ENCODE peak calls at places on chromosomes 1 and 21, in six cellular contexts. R is transverse colon, Y is hypothalamus, T is right lobe of liver, O is DMS79 treated with DMSO at 0.1 percent for 48 hours, A is HTR-8/SVneo. N is an unnamed sample.

GRCh38 chr1:10814954-10815862 is 18.8 kb upstream of the CASZ1 start:
- DNase-seq in O (no peak), R (peak; percentile 29), A (no peak), T (no peak), Y (no peak), N (no peak)

GRCh38 chr1:110433803-110434202 is 17.1 kb upstream of the PROK1 start:
- DNase-seq in R (no peak), Y (peak; percentile 38), O (no peak), T (peak; percentile 82), A (peak; percentile 48), N (peak; percentile 54)

GRCh38 chr1:201503397-201504176 is 3.3 kb downstream of the CSRP1 start:
- DNase-seq in Y (no peak), O (no peak), A (peak; percentile 83), T (no peak), R (peak; percentile 47), N (peak; percentile 93)

GRCh38 chr1:116352349-116352813 is 20.7 kb upstream of the ATP1A1 start:
- DNase-seq in T (no peak), Y (no peak), R (no peak), A (no peak), O (no peak), N (no peak)

GRCh38 chr1:179883739-179884138 is 1.7 kb downstream of the TOR1AIP1 start:
- DNase-seq in R (no peak), Y (no peak), T (no peak), O (peak; percentile 18), A (no peak), N (no peak)

GRCh38 chr21:38171723-38172344 is 85.0 kb upstream of the KCNJ15 start:
- DNase-seq in T (no peak), A (peak; percentile 68), Y (no peak), O (no peak), R (no peak), N (peak; percentile 41)

GRCh38 chr1:184162266-184162665 is 110.7 kb downstream of the TSEN15 start:
- DNase-seq in A (no peak), O (no peak), R (no peak), T (no peak), Y (no peak), N (no peak)

GRCh38 chr1:153742411-153743142 is 14.7 kb downstream of the INTS3 start:
- DNase-seq in A (no peak), O (no peak), Y (no peak), T (peak; percentile 57), R (no peak), N (peak; percentile 39)

GRCh38 chr1:190207733-190208132 is 269.9 kb downstream of the BRINP3 start:
- DNase-seq in R (no peak), Y (no peak), O (no peak), T (no peak), A (no peak), N (no peak)

GRCh38 chr1:205343431-205344009 is 13.2 kb downstream of the KLHDC8A start:
- DNase-seq in A (no peak), Y (no peak), O (no peak), T (no peak), R (no peak), N (peak; percentile 69)

GRCh38 chr1:200894712-200895447 is at the start of gene INAVA:
- DNase-seq in O (no peak), Y (no peak), R (peak; percentile 88), T (no peak), A (no peak), N (peak; percentile 54)

GRCh38 chr1:231628207-231628876 is 1.8 kb downstream of the DISC1 start:
- DNase-seq in A (no peak), O (no peak), T (no peak), Y (no peak), R (no peak), N (no peak)

GRCh38 chr1:244053831-244054230 is 2.7 kb downstream of the ZBTB18 start:
- DNase-seq in R (no peak), A (no peak), T (no peak), O (no peak), Y (peak; percentile 30), N (no peak)

GRCh38 chr1:100847481-100847880 is 47.2 kb downstream of the EXTL2 start:
- DNase-seq in A (no peak), R (no peak), O (no peak), T (no peak), Y (no peak), N (no peak)

GRCh38 chr1:89525169-89525855 is 683 bp downstream of the LRRC8B start:
- DNase-seq in Y (no peak), R (no peak), T (peak; percentile 68), A (no peak), O (peak; percentile 82), N (peak; percentile 41)

GRCh38 chr1:219582310-219582709 is 30.6 kb downstream of the ZC3H11B start:
- DNase-seq in R (no peak), Y (no peak), A (no peak), O (no peak), T (no peak), N (no peak)

GRCh38 chr1:117607471-117607870 is 1.6 kb downstream of the TENT5C start:
- DNase-seq in O (peak; percentile 32), R (peak; percentile 71), A (no peak), T (peak; percentile 67), Y (no peak), N (no peak)

GRCh38 chr1:156246762-156247459 is 945 bp downstream of the PAQR6 start:
- DNase-seq in T (no peak), Y (no peak), A (no peak), R (no peak), O (no peak), N (no peak)

GRCh38 chr1:81114191-81114590 is 686.5 kb upstream of the ADGRL2 start:
- DNase-seq in T (no peak), O (no peak), A (no peak), Y (no peak), R (no peak), N (no peak)

GRCh38 chr21:15121655-15122120 is 56.9 kb upstream of the NRIP1 start:
- DNase-seq in O (no peak), T (peak; percentile 51), R (no peak), Y (no peak), A (no peak), N (no peak)

GRCh38 chr1:29939086-29939485 is 702.8 kb downstream of the PTPRU start:
- DNase-seq in Y (no peak), T (no peak), R (no peak), A (no peak), O (no peak), N (no peak)